ENCODE peak calls at places on chromosome 1, in ten cellular contexts. One of them, this sample, is unnamed.

GRCh38 chr1:56034222-56034621 is 545.1 kb downstream of the PLPP3 start:
- DNase-seq in NCI-H510A: no peak
- DNase-seq in substantia nigra: no peak
- DNase-seq in stimulated activated CD4-positive, alpha-beta T cell treated with anti-CD3 and anti-CD28 coated beads, Interleukin-1b, Interleukin-23, amount 100 ng/mL, for 4 hours: no peak
- DNase-seq in breast epithelium: no peak
- DNase-seq in mesendoderm: no peak
- DNase-seq in hypothalamus: no peak
- DNase-seq in epithelial cell of esophagus: no peak
- DNase-seq in cardiac fibroblast: peak; percentile 67
- DNase-seq in neural crest cell: no peak
- DNase-seq in this sample: no peak

GRCh38 chr1:85471558-85471957 is 6.6 kb upstream of the DDAH1 start:
- DNase-seq in hypothalamus: no peak
- DNase-seq in substantia nigra: no peak
- DNase-seq in breast epithelium: no peak
- DNase-seq in stimulated activated CD4-positive, alpha-beta T cell treated with anti-CD3 and anti-CD28 coated beads, Interleukin-1b, Interleukin-23, amount 100 ng/mL, for 4 hours: no peak
- DNase-seq in cardiac fibroblast: no peak
- DNase-seq in mesendoderm: no peak
- DNase-seq in NCI-H510A: no peak
- DNase-seq in neural crest cell: no peak
- DNase-seq in epithelial cell of esophagus: no peak
- DNase-seq in this sample: no peak

GRCh38 chr1:224498574-224499170 is 64.1 kb upstream of the WDR26 start:
- DNase-seq in hypothalamus: no peak
- DNase-seq in mesendoderm: peak; percentile 96
- DNase-seq in breast epithelium: peak; percentile 67
- DNase-seq in epithelial cell of esophagus: peak; percentile 93
- DNase-seq in substantia nigra: no peak
- DNase-seq in neural crest cell: no peak
- DNase-seq in stimulated activated CD4-positive, alpha-beta T cell treated with anti-CD3 and anti-CD28 coated beads, Interleukin-1b, Interleukin-23, amount 100 ng/mL, for 4 hours: no peak
- DNase-seq in cardiac fibroblast: peak; percentile 82
- DNase-seq in NCI-H510A: no peak
- DNase-seq in this sample: no peak

GRCh38 chr1:235888119-235888643 is 21.5 kb upstream of the LYST start:
- DNase-seq in cardiac fibroblast: no peak
- DNase-seq in hypothalamus: no peak
- DNase-seq in epithelial cell of esophagus: no peak
- DNase-seq in neural crest cell: no peak
- DNase-seq in NCI-H510A: no peak
- DNase-seq in mesendoderm: no peak
- DNase-seq in stimulated activated CD4-positive, alpha-beta T cell treated with anti-CD3 and anti-CD28 coated beads, Interleukin-1b, Interleukin-23, amount 100 ng/mL, for 4 hours: peak; percentile 46
- DNase-seq in breast epithelium: no peak
- DNase-seq in substantia nigra: no peak
- DNase-seq in this sample: no peak

GRCh38 chr1:192401832-192402231 is 85.0 kb downstream of the RGS21 start:
- DNase-seq in cardiac fibroblast: peak; percentile 9
- DNase-seq in stimulated activated CD4-positive, alpha-beta T cell treated with anti-CD3 and anti-CD28 coated beads, Interleukin-1b, Interleukin-23, amount 100 ng/mL, for 4 hours: no peak
- DNase-seq in neural crest cell: no peak
- DNase-seq in epithelial cell of esophagus: peak; percentile 68
- DNase-seq in substantia nigra: no peak
- DNase-seq in NCI-H510A: no peak
- DNase-seq in mesendoderm: no peak
- DNase-seq in breast epithelium: no peak
- DNase-seq in hypothalamus: no peak
- DNase-seq in this sample: no peak

GRCh38 chr1:7218210-7218832 is 433.1 kb downstream of the CAMTA1 start:
- DNase-seq in epithelial cell of esophagus: peak; percentile 35
- DNase-seq in breast epithelium: no peak
- DNase-seq in NCI-H510A: peak; percentile 44
- DNase-seq in stimulated activated CD4-positive, alpha-beta T cell treated with anti-CD3 and anti-CD28 coated beads, Interleukin-1b, Interleukin-23, amount 100 ng/mL, for 4 hours: no peak
- DNase-seq in substantia nigra: no peak
- DNase-seq in neural crest cell: peak; percentile 42
- DNase-seq in mesendoderm: peak; percentile 74
- DNase-seq in cardiac fibroblast: peak; percentile 37
- DNase-seq in hypothalamus: no peak
- DNase-seq in this sample: no peak

GRCh38 chr1:175904808-175905207 is 161.4 kb upstream of the TNR start:
- DNase-seq in cardiac fibroblast: no peak
- DNase-seq in substantia nigra: no peak
- DNase-seq in breast epithelium: no peak
- DNase-seq in mesendoderm: peak; percentile 61
- DNase-seq in epithelial cell of esophagus: no peak
- DNase-seq in NCI-H510A: no peak
- DNase-seq in hypothalamus: no peak
- DNase-seq in neural crest cell: no peak
- DNase-seq in stimulated activated CD4-positive, alpha-beta T cell treated with anti-CD3 and anti-CD28 coated beads, Interleukin-1b, Interleukin-23, amount 100 ng/mL, for 4 hours: no peak
- DNase-seq in this sample: no peak

GRCh38 chr1:173409613-173410012 is 67.5 kb upstream of the PRDX6 start:
- DNase-seq in epithelial cell of esophagus: peak; percentile 25
- DNase-seq in substantia nigra: no peak
- DNase-seq in NCI-H510A: no peak
- DNase-seq in stimulated activated CD4-positive, alpha-beta T cell treated with anti-CD3 and anti-CD28 coated beads, Interleukin-1b, Interleukin-23, amount 100 ng/mL, for 4 hours: no peak
- DNase-seq in cardiac fibroblast: peak; percentile 95
- DNase-seq in neural crest cell: no peak
- DNase-seq in breast epithelium: no peak
- DNase-seq in mesendoderm: no peak
- DNase-seq in hypothalamus: no peak
- DNase-seq in this sample: peak; percentile 65

GRCh38 chr1:85275701-85276289 is 637 bp downstream of the BCL10 start:
- DNase-seq in cardiac fibroblast: no peak
- DNase-seq in substantia nigra: no peak
- DNase-seq in mesendoderm: no peak
- DNase-seq in neural crest cell: no peak
- DNase-seq in stimulated activated CD4-positive, alpha-beta T cell treated with anti-CD3 and anti-CD28 coated beads, Interleukin-1b, Interleukin-23, amount 100 ng/mL, for 4 hours: no peak
- DNase-seq in hypothalamus: no peak
- DNase-seq in breast epithelium: no peak
- DNase-seq in NCI-H510A: no peak
- DNase-seq in epithelial cell of esophagus: peak; percentile 31
- DNase-seq in this sample: no peak

GRCh38 chr1:151680812-151681211 is 35.8 kb downstream of the CELF3 start:
- DNase-seq in NCI-H510A: no peak
- DNase-seq in mesendoderm: no peak
- DNase-seq in breast epithelium: no peak
- DNase-seq in stimulated activated CD4-positive, alpha-beta T cell treated with anti-CD3 and anti-CD28 coated beads, Interleukin-1b, Interleukin-23, amount 100 ng/mL, for 4 hours: no peak
- DNase-seq in cardiac fibroblast: peak; percentile 76
- DNase-seq in neural crest cell: no peak
- DNase-seq in epithelial cell of esophagus: peak; percentile 86
- DNase-seq in hypothalamus: no peak
- DNase-seq in substantia nigra: no peak
- DNase-seq in this sample: no peak

GRCh38 chr1:56334027-56334426 is 245.3 kb downstream of the PLPP3 start:
- DNase-seq in hypothalamus: no peak
- DNase-seq in cardiac fibroblast: no peak
- DNase-seq in epithelial cell of esophagus: no peak
- DNase-seq in stimulated activated CD4-positive, alpha-beta T cell treated with anti-CD3 and anti-CD28 coated beads, Interleukin-1b, Interleukin-23, amount 100 ng/mL, for 4 hours: no peak
- DNase-seq in NCI-H510A: no peak
- DNase-seq in breast epithelium: no peak
- DNase-seq in substantia nigra: no peak
- DNase-seq in neural crest cell: no peak
- DNase-seq in mesendoderm: no peak
- DNase-seq in this sample: no peak

GRCh38 chr1:197841828-197842573 is 60.4 kb upstream of the C1orf53 start:
- DNase-seq in mesendoderm: no peak
- DNase-seq in substantia nigra: no peak
- DNase-seq in hypothalamus: no peak
- DNase-seq in cardiac fibroblast: no peak
- DNase-seq in neural crest cell: no peak
- DNase-seq in stimulated activated CD4-positive, alpha-beta T cell treated with anti-CD3 and anti-CD28 coated beads, Interleukin-1b, Interleukin-23, amount 100 ng/mL, for 4 hours: no peak
- DNase-seq in breast epithelium: no peak
- DNase-seq in NCI-H510A: no peak
- DNase-seq in epithelial cell of esophagus: peak; percentile 33
- DNase-seq in this sample: no peak

GRCh38 chr1:60173006-60173405 is 99.4 kb upstream of the C1orf87 start:
- DNase-seq in hypothalamus: no peak
- DNase-seq in stimulated activated CD4-positive, alpha-beta T cell treated with anti-CD3 and anti-CD28 coated beads, Interleukin-1b, Interleukin-23, amount 100 ng/mL, for 4 hours: no peak
- DNase-seq in epithelial cell of esophagus: no peak
- DNase-seq in mesendoderm: no peak
- DNase-seq in breast epithelium: no peak
- DNase-seq in cardiac fibroblast: no peak
- DNase-seq in neural crest cell: no peak
- DNase-seq in substantia nigra: no peak
- DNase-seq in NCI-H510A: no peak
- DNase-seq in this sample: no peak

GRCh38 chr1:204408074-204408507 is 3.5 kb downstream of the PPP1R15B start:
- DNase-seq in mesendoderm: no peak
- DNase-seq in breast epithelium: peak; percentile 88
- DNase-seq in substantia nigra: no peak
- DNase-seq in neural crest cell: no peak
- DNase-seq in stimulated activated CD4-positive, alpha-beta T cell treated with anti-CD3 and anti-CD28 coated beads, Interleukin-1b, Interleukin-23, amount 100 ng/mL, for 4 hours: no peak
- DNase-seq in hypothalamus: peak; percentile 48
- DNase-seq in cardiac fibroblast: peak; percentile 81
- DNase-seq in NCI-H510A: no peak
- DNase-seq in epithelial cell of esophagus: peak; percentile 59
- DNase-seq in this sample: peak; percentile 79

GRCh38 chr1:58477390-58477789 is 69.1 kb downstream of the OMA1 start:
- DNase-seq in NCI-H510A: no peak
- DNase-seq in neural crest cell: no peak
- DNase-seq in mesendoderm: peak; percentile 63
- DNase-seq in hypothalamus: no peak
- DNase-seq in stimulated activated CD4-positive, alpha-beta T cell treated with anti-CD3 and anti-CD28 coated beads, Interleukin-1b, Interleukin-23, amount 100 ng/mL, for 4 hours: no peak
- DNase-seq in substantia nigra: no peak
- DNase-seq in breast epithelium: no peak
- DNase-seq in cardiac fibroblast: no peak
- DNase-seq in epithelial cell of esophagus: peak; percentile 33
- DNase-seq in this sample: no peak

GRCh38 chr1:64228181-64228957 is 24.9 kb downstream of the UBE2U start:
- DNase-seq in substantia nigra: no peak
- DNase-seq in neural crest cell: no peak
- DNase-seq in hypothalamus: no peak
- DNase-seq in epithelial cell of esophagus: no peak
- DNase-seq in stimulated activated CD4-positive, alpha-beta T cell treated with anti-CD3 and anti-CD28 coated beads, Interleukin-1b, Interleukin-23, amount 100 ng/mL, for 4 hours: no peak
- DNase-seq in cardiac fibroblast: peak; percentile 13
- DNase-seq in NCI-H510A: no peak
- DNase-seq in breast epithelium: no peak
- DNase-seq in mesendoderm: no peak
- DNase-seq in this sample: no peak

GRCh38 chr1:50667272-50667671 is 244.0 kb upstream of the DMRTA2 start:
- DNase-seq in epithelial cell of esophagus: no peak
- DNase-seq in cardiac fibroblast: no peak
- DNase-seq in hypothalamus: no peak
- DNase-seq in substantia nigra: no peak
- DNase-seq in NCI-H510A: no peak
- DNase-seq in mesendoderm: no peak
- DNase-seq in neural crest cell: no peak
- DNase-seq in stimulated activated CD4-positive, alpha-beta T cell treated with anti-CD3 and anti-CD28 coated beads, Interleukin-1b, Interleukin-23, amount 100 ng/mL, for 4 hours: no peak
- DNase-seq in breast epithelium: no peak
- DNase-seq in this sample: no peak